ENCODE peak calls at places on chromosomes 13 and 19, in four cellular contexts. A is upper lobe of right lung, F is progenitor cell of endocrine pancreas, L is GM23338. S is an unnamed sample.

GRCh38 chr13:109146912-109147624 is 517.7 kb downstream of the MYO16 start:
- DNase-seq in A (no peak), F (no peak), L (no peak), S (no peak)

GRCh38 chr19:14106840-14107239 is 10.7 kb downstream of the PRKACA start:
- DNase-seq in A (no peak), F (no peak), L (peak), S (no peak)

GRCh38 chr19:33719366-33720154 is 77.1 kb upstream of the KCTD15 start:
- DNase-seq in A (peak), F (no peak), L (no peak), S (no peak)

GRCh38 chr19:45577111-45577905 is 7.3 kb downstream of the OPA3 start:
- DNase-seq in A (no peak), F (peak), L (peak), S (no peak)

GRCh38 chr19:7337380-7338194 is 11.2 kb upstream of the ARHGEF18 start:
- DNase-seq in A (peak), F (no peak), L (no peak), S (no peak)

GRCh38 chr13:112178769-112179168 is 111.8 kb downstream of the SOX1 start:
- DNase-seq in A (no peak), F (no peak), L (no peak), S (no peak)

GRCh38 chr19:4007836-4008539 is 452 bp downstream of the PIAS4 start:
- DNase-seq in A (peak), F (no peak), L (peak), S (peak)

GRCh38 chr19:33377586-33378475 is 4.3 kb downstream of the CEBPG start:
- DNase-seq in A (no peak), F (no peak), L (no peak), S (no peak)

GRCh38 chr19:3403489-3404323 is 37.3 kb downstream of the NFIC start:
- DNase-seq in A (peak), F (no peak), L (peak), S (no peak)

GRCh38 chr19:40366697-40367561 is 18.4 kb downstream of the PLD3 start:
- DNase-seq in A (peak), F (peak), L (peak), S (no peak)

GRCh38 chr13:86563308-86563707 is 764.1 kb upstream of the SLITRK6 start:
- DNase-seq in A (no peak), F (no peak), L (no peak), S (no peak)

GRCh38 chr13:92303428-92303827 is 905.0 kb downstream of the GPC5 start:
- DNase-seq in A (no peak), F (no peak), L (no peak), S (no peak)

GRCh38 chr19:6007866-6008265 is 29.9 kb upstream of the RANBP3 start:
- DNase-seq in A (no peak), F (no peak), L (no peak), S (no peak)

GRCh38 chr19:36392916-36393673 is 14.1 kb upstream of the ZFP14 start:
- DNase-seq in A (no peak), F (no peak), L (peak), S (no peak)

GRCh38 chr19:3116621-3117020 is 19.2 kb upstream of the GNA15 start:
- DNase-seq in A (no peak), F (no peak), L (no peak), S (no peak)

GRCh38 chr13:98325724-98326123 is 148.7 kb upstream of the RNF113B start:
- DNase-seq in A (no peak), F (no peak), L (no peak), S (no peak)

GRCh38 chr19:15015946-15016542 is 33.2 kb upstream of the CASP14 start:
- DNase-seq in A (no peak), F (no peak), L (peak), S (no peak)

GRCh38 chr19:16367269-16367683 is 42.6 kb downstream of the KLF2 start:
- DNase-seq in A (no peak), F (no peak), L (no peak), S (no peak)

GRCh38 chr19:55646889-55647731 is 902 bp upstream of the CCDC106 start:
- DNase-seq in A (no peak), F (no peak), L (no peak), S (no peak)

GRCh38 chr19:30330266-30330665 is 41.9 kb upstream of the ZNF536 start:
- DNase-seq in A (no peak), F (no peak), L (no peak), S (no peak)

GRCh38 chr19:13637664-13638063 is 126.7 kb upstream of the MRI1 start:
- DNase-seq in A (no peak), F (no peak), L (no peak), S (no peak)

GRCh38 chr19:55406869-55407624 is 541 bp downstream of the UBE2S start:
- DNase-seq in A (peak), F (no peak), L (no peak), S (no peak)

GRCh38 chr19:43674630-43674982 is 4.6 kb upstream of the PLAUR start:
- DNase-seq in A (no peak), F (no peak), L (no peak), S (no peak)

GRCh38 chr19:2330632-2331284 is 2.3 kb downstream of the SPPL2B start:
- DNase-seq in A (no peak), F (no peak), L (no peak), S (no peak)

GRCh38 chr19:35710784-35711723 is 6.7 kb downstream of the ZBTB32 start:
- DNase-seq in A (no peak), F (no peak), L (no peak), S (no peak)

GRCh38 chr13:48750588-48751383 is 97.1 kb downstream of the CYSLTR2 start:
- DNase-seq in A (no peak), F (no peak), L (no peak), S (no peak)
- TF ChIP-seq CTCF in A (peak), F (no peak), L (no peak), S (no peak)

GRCh38 chr19:41705393-41706174 is 2.8 kb upstream of the CEACAM5 start:
- DNase-seq in A (peak), F (no peak), L (peak), S (no peak)

GRCh38 chr19:41708481-41708880 is at the start of gene CEACAM5:
- DNase-seq in A (no peak), F (no peak), L (no peak), S (no peak)

GRCh38 chr19:41707871-41708371 is 505 bp upstream of the CEACAM5 start:
- DNase-seq in A (no peak), F (no peak), L (no peak), S (no peak)

GRCh38 chr19:41707502-41707812 is 969 bp upstream of the CEACAM5 start:
- DNase-seq in A (no peak), F (no peak), L (peak), S (no peak)

DNA sequence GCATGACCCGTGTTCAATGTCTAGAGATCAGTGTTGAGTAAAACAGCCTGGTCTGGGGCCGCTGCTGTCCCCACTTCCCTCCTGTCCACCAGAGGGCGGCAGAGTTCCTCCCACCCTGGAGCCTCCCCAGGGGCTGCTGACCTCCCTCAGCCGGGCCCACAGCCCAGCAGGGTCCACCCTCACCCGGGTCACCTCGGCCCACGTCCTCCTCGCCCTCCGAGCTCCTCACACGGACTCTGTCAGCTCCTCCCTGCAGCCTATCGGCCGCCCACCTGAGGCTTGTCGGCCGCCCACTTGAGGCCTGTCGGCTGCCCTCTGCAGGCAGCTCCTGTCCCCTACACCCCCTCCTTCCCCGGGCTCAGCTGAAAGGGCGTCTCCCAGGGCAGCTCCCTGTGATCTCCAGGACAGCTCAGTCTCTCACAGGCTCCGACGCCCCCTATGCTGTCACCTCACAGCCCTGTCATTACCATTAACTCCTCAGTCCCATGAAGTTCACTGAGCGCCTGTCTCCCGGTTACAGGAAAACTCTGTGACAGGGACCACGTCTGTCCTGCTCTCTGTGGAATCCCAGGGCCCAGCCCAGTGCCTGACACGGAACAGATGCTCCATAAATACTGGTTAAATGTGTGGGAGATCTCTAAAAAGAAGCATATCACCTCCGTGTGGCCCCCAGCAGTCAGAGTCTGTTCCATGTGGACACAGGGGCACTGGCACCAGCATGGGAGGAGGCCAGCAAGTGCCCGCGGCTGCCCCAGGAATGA is 1.5 kb upstream of the CEACAM5 start:
- DNase-seq in A (peak), F (no peak), L (peak), S (peak)
- TF ChIP-seq CTCF in A (peak), F (peak), L (peak), S (peak)

DNA sequence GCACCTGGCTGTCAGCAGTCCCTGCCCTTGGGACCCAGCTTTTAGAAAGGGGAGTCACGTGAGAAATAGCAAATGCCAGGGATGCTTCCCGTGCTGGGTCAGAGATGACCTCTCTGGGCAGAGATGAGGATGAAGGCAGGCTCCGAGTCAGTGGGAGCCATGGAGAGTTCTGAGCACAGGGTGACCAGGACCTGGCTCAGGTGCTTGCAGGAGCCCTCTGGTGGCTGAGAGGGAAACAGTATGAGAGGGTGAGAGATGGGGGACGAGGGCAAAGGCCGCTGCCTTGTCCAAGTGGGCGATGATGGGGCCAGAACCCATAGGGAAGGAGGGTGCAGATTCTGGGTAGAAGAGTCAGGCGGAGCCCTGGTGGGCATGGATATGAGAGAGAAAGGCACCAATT is 15.8 kb downstream of the TMED1 start:
- DNase-seq in A (no peak), F (no peak), L (peak), S (no peak)
- TF ChIP-seq CTCF in A (no peak), F (peak), L (peak), S (peak)

GRCh38 chr13:21517576-21517975 is 58.5 kb upstream of the ZDHHC20 start:
- DNase-seq in A (peak), F (no peak), L (no peak), S (no peak)

GRCh38 chr13:21526707-21527454 is 67.8 kb upstream of the ZDHHC20 start:
- DNase-seq in A (no peak), F (no peak), L (no peak), S (no peak)

GRCh38 chr13:21522847-21523246 is 63.7 kb upstream of the ZDHHC20 start:
- DNase-seq in A (no peak), F (no peak), L (no peak), S (no peak)

GRCh38 chr13:21518617-21519144 is 59.6 kb upstream of the ZDHHC20 start:
- DNase-seq in A (no peak), F (no peak), L (no peak), S (no peak)

DNA sequence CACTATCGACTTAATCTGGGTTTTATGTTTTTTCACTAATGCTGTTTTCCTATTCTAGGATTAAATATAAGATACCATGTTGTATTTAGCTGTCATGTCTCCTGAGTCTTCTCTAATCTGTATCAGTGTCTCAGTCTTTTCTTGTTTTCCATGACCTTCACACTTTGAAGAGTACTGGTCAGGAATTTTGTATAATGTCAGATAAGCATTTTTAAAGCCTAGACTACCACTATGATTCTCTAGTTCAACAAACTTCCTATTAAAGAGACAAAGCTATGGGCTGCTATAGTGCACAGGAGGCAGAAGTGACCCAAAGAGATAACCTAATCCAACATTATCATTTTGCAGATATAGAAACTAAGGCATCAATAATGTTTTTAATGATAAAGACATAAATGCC is 63.0 kb upstream of the ZDHHC20 start:
- DNase-seq in A (no peak), F (no peak), L (no peak), S (no peak)
- TF ChIP-seq CTCF in A (no peak), F (no peak), L (no peak), S (no peak)

DNA sequence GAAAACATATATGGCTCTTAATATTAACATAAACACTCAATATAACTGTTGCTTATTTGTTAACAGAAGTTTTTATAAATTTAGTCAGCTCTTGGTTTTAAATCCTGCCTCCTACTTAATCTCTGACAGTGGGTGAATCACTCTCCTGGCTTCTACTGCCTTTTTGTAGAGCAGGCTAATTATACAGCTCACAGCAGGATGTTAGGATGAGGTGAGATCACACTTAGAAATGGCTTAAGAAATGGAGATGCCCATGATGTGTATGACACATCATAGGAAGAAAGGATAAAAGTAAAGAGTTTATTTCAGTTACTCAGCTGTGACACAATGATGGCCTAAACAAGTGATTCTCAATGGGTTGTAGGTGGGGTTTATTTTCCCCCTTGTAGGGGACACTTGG is 345.6 kb downstream of the SPRY2 start:
- DNase-seq in A (no peak), F (no peak), L (no peak), S (no peak)
- TF ChIP-seq CTCF in A (no peak), F (no peak), L (no peak), S (no peak)

GRCh38 chr13:50382511-50382910 is 367.3 kb downstream of the KCNRG start:
- DNase-seq in A (no peak), F (no peak), L (no peak), S (no peak)

GRCh38 chr13:50387124-50387581 is 371.9 kb downstream of the KCNRG start:
- DNase-seq in A (peak), F (no peak), L (peak), S (no peak)

GRCh38 chr13:50386527-50387123 is 371.4 kb downstream of the KCNRG start:
- DNase-seq in A (no peak), F (no peak), L (peak), S (no peak)

GRCh38 chr13:50382951-50383350 is 367.7 kb downstream of the KCNRG start:
- DNase-seq in A (no peak), F (no peak), L (no peak), S (no peak)

GRCh38 chr13:50384724-50385123 is 369.5 kb downstream of the KCNRG start:
- DNase-seq in A (no peak), F (no peak), L (no peak), S (no peak)
- TF ChIP-seq CTCF in A (no peak), F (no peak), L (no peak), S (no peak)

S was measured in D721Med.